ENCODE peak calls at places on chromosomes 3 and 15, in five cellular contexts. Z, O, I, M and W are unnamed samples.

GRCh38 chr3:182710557-182711157 is 82.6 kb upstream of the ATP11B start:
- DNase-seq in Z (peak), O (no peak), M (no peak), I (no peak), W (no peak)

GRCh38 chr15:99578809-99579208 is 13.0 kb downstream of the MEF2A start:
- DNase-seq in Z (no peak), I (no peak), M (no peak), O (no peak), W (no peak)

GRCh38 chr3:141828487-141829284 is 47.8 kb upstream of the ATP1B3 start:
- DNase-seq in M (no peak), Z (no peak), I (peak), O (peak), W (peak)

GRCh38 chr3:111809196-111809595 is 49.9 kb upstream of the PHLDB2 start:
- DNase-seq in I (no peak), O (no peak), Z (peak), M (no peak), W (no peak)

GRCh38 chr3:11464356-11464755 is 179.4 kb downstream of the VGLL4 start:
- DNase-seq in O (no peak), M (no peak), Z (no peak), I (no peak), W (no peak)

GRCh38 chr15:47473857-47474256 is 243.4 kb upstream of the SEMA6D start:
- DNase-seq in M (peak), O (peak), Z (no peak), I (no peak), W (no peak)

GRCh38 chr3:56928379-56929068 is 126.8 kb upstream of the ARHGEF3 start:
- DNase-seq in M (no peak), I (no peak), Z (peak), O (no peak), W (no peak)

GRCh38 chr3:178246004-178246403 is 290.2 kb upstream of the KCNMB2 start:
- DNase-seq in M (no peak), O (no peak), I (no peak), Z (no peak), W (no peak)

GRCh38 chr15:77527831-77528231 is 104.9 kb downstream of the LINGO1 start:
- DNase-seq in I (no peak), O (no peak), M (peak), Z (no peak), W (no peak)

GRCh38 chr3:194080473-194080872 is 55.5 kb upstream of the HES1 start:
- DNase-seq in I (peak), Z (no peak), M (no peak), O (no peak), W (peak)

GRCh38 chr3:18189651-18190050 is 235.5 kb downstream of the SATB1 start:
- DNase-seq in O (no peak), Z (no peak), M (no peak), I (no peak), W (no peak)

GRCh38 chr3:126711361-126711760 is 7.3 kb downstream of the CHCHD6 start:
- DNase-seq in I (no peak), Z (no peak), M (no peak), O (no peak), W (no peak)

GRCh38 chr3:127772273-127772672 is 50.0 kb downstream of the MGLL start:
- DNase-seq in Z (no peak), O (no peak), M (no peak), I (no peak), W (no peak)

GRCh38 chr15:43277901-43278300 is 11.2 kb upstream of the TGM5 start:
- DNase-seq in Z (no peak), I (no peak), O (no peak), M (no peak), W (no peak)

GRCh38 chr3:35761311-35761710 is 122.0 kb downstream of the ARPP21 start:
- DNase-seq in Z (no peak), M (no peak), O (no peak), I (no peak), W (no peak)

GRCh38 chr15:72168131-72168825 is 29.3 kb downstream of the GRAMD2A start:
- DNase-seq in I (no peak), Z (no peak), M (no peak), O (no peak), W (peak)

GRCh38 chr3:126179825-126180476 is 435 bp downstream of the ALDH1L1 start:
- DNase-seq in M (peak), Z (peak), O (peak), I (no peak), W (no peak)

GRCh38 chr15:99365232-99365631 is 114.0 kb downstream of the LRRC28 start:
- DNase-seq in M (no peak), I (no peak), Z (no peak), O (no peak), W (no peak)

GRCh38 chr3:160618363-160618762 is 53.0 kb upstream of the KPNA4 start:
- DNase-seq in Z (no peak), M (no peak), O (peak), I (no peak), W (peak)

GRCh38 chr3:177538064-177538742 is 340.9 kb upstream of the TBL1XR1 start:
- DNase-seq in I (no peak), Z (no peak), O (no peak), M (peak), W (no peak)

GRCh38 chr15:70726753-70727152 is 36.6 kb downstream of the UACA start:
- DNase-seq in M (no peak), I (no peak), Z (no peak), O (no peak), W (no peak)

GRCh38 chr3:49600781-49601180 is 46.5 kb downstream of the BSN start:
- DNase-seq in O (no peak), Z (no peak), I (peak), M (no peak), W (no peak)

GRCh38 chr3:192246847-192247520 is 480.4 kb downstream of the FGF12 start:
- DNase-seq in O (no peak), M (no peak), Z (no peak), I (no peak), W (no peak)

GRCh38 chr3:140341817-140342403 is 336.0 kb upstream of the TRIM42 start:
- DNase-seq in I (no peak), Z (no peak), O (no peak), M (no peak), W (no peak)

GRCh38 chr3:168047190-168047795 is 48.4 kb downstream of the GOLIM4 start:
- DNase-seq in I (no peak), M (no peak), O (no peak), Z (peak), W (no peak)

GRCh38 chr3:185328324-185329004 is 34.5 kb upstream of the MAP3K13 start:
- DNase-seq in Z (peak), M (no peak), I (peak), O (peak), W (peak)

GRCh38 chr15:81752149-81752942 is 293.5 kb downstream of the MEX3B start:
- DNase-seq in Z (no peak), M (peak), O (peak), I (peak), W (peak)

GRCh38 chr15:68791431-68792283 is 29.0 kb downstream of the ANP32A start:
- DNase-seq in I (no peak), O (no peak), Z (no peak), M (no peak), W (no peak)

GRCh38 chr3:183653209-183654064 is 18.0 kb downstream of the KLHL24 start:
- DNase-seq in Z (no peak), I (no peak), O (no peak), M (no peak), W (no peak)

GRCh38 chr15:91118796-91119590 is 18.9 kb downstream of the SV2B start:
- DNase-seq in Z (no peak), I (no peak), O (no peak), M (no peak), W (no peak)

GRCh38 chr15:57440167-57440566 is 63.9 kb downstream of the CGNL1 start:
- DNase-seq in I (no peak), M (no peak), O (no peak), Z (no peak), W (no peak)

GRCh38 chr3:39107874-39108308 is 411 bp downstream of the TTC21A start:
- DNase-seq in O (no peak), M (no peak), Z (no peak), I (no peak), W (no peak)

GRCh38 chr3:149970716-149971402 is at the start of gene PFN2:
- DNase-seq in O (peak), M (peak), Z (peak), I (peak), W (peak)

GRCh38 chr3:134291300-134292254 is 40.9 kb upstream of the RYK start:
- DNase-seq in O (peak), I (peak), M (peak), Z (no peak), W (no peak)

GRCh38 chr3:124033360-124034015 is 41.6 kb upstream of the ROPN1 start:
- DNase-seq in Z (no peak), M (peak), I (no peak), O (peak), W (no peak)

GRCh38 chr3:136750922-136751258 is 1.3 kb downstream of the STAG1 start:
- DNase-seq in I (no peak), Z (no peak), O (no peak), M (no peak), W (no peak)

GRCh38 chr3:54632281-54632665 is 295.6 kb downstream of the LRTM1 start:
- DNase-seq in I (no peak), O (no peak), M (no peak), Z (no peak), W (no peak)

GRCh38 chr3:15319575-15319974 is 12.8 kb downstream of the SH3BP5 start:
- DNase-seq in Z (no peak), I (peak), O (no peak), M (peak), W (no peak)

GRCh38 chr15:92886815-92887214 is 13.3 kb upstream of the CHD2 start:
- DNase-seq in O (no peak), Z (no peak), M (no peak), I (no peak), W (no peak)

GRCh38 chr15:92884459-92884812 is 15.7 kb upstream of the CHD2 start:
- DNase-seq in Z (no peak), M (no peak), I (no peak), O (no peak), W (no peak)

GRCh38 chr15:92886229-92886628 is 13.9 kb upstream of the CHD2 start:
- DNase-seq in O (no peak), M (no peak), I (no peak), Z (no peak), W (no peak)

GRCh38 chr15:92883643-92884458 is 16.3 kb upstream of the CHD2 start:
- DNase-seq in I (no peak), M (no peak), O (no peak), Z (no peak), W (no peak)

GRCh38 chr15:92884813-92885461 is 15.2 kb upstream of the CHD2 start:
- DNase-seq in I (no peak), O (no peak), Z (no peak), M (no peak), W (no peak)
- H3K27ac ChIP-seq in I (peak), O (peak), Z (peak), M (peak), W (peak)

GRCh38 chr3:42801784-42802183 is 2.5 kb downstream of the HIGD1A start:
- DNase-seq in O (no peak), Z (no peak), I (no peak), M (no peak), W (no peak)

GRCh38 chr3:42803800-42804112 is 534 bp downstream of the HIGD1A start:
- DNase-seq in O (peak), Z (peak), M (peak), I (peak), W (peak)

GRCh38 chr3:42804831-42805821 is 836 bp upstream of the HIGD1A start:
- DNase-seq in O (peak), M (peak), Z (peak), I (peak), W (peak)

GRCh38 chr3:42804113-42804830 is at the start of gene HIGD1A:
- DNase-seq in M (peak), Z (peak), O (peak), I (peak), W (peak)

DNA sequence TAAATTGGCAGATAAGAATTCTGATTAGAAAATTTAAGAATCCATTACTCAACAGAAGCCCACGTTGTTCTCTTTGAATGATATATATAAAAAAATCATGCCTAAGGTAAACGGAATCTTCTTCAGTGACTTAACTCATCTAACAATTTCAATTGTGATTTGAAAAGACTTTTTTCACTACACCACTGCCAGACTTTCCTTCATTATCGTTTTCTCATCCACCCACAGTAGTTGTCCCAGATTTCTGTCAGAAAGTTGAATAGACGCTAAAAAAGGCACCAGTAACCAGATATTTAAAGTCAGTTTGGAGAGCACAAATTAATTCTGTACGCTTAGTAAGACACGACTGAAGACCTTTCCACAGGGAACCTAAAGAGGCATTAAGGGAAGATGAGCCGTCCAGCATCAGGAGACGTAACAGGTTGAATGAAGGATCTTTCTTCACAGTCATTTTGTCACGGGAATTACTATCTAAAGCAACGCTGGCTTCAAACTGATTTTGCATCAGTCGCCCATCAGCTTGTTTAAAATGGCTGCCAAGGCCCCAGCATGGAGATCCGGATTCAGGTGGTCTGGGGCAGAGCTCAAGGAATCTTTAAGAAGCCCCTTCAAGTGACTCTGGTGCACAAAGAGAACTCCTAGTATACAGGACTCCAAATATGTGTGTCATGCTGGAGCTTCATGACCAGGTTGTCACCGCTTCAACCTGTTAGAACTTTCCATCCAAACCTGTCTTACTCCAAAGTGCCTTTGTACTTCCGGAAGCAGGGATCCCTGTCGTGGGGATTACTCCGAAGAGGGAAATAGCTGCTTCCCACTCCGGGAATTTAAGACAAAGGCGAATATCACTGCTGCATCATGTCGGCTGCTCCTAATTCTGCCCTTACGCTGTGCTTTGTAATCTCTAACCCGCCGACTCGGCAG is 1.2 kb downstream of the HIGD1A start:
- DNase-seq in Z (peak), O (peak), I (no peak), M (no peak), W (no peak)
- TF ChIP-seq POLR2A in Z (peak), O (no peak), I (no peak), M (no peak), W (no peak)

GRCh38 chr3:197753263-197753662 is 3.6 kb downstream of the FYTTD1 start:
- DNase-seq in Z (no peak), M (no peak), I (no peak), O (no peak), W (no peak)
- H3K27ac ChIP-seq in Z (no peak), M (no peak), I (no peak), O (no peak), W (no peak)

GRCh38 chr3:53254810-53255359 is 937 bp downstream of the TKT start:
- DNase-seq in I (peak), Z (no peak), O (peak), M (peak), W (peak)
- TF ChIP-seq POLR2A in I (no peak), Z (no peak), O (peak), M (no peak), W (no peak)

GRCh38 chr15:44735482-44736260 is 657 bp upstream of the TRIM69 start:
- DNase-seq in Z (no peak), O (no peak), M (peak), I (peak), W (no peak)
- H3K27ac ChIP-seq in Z (no peak), O (peak), M (peak), I (peak), W (peak)

GRCh38 chr15:88913017-88913849 is at the start of gene MFGE8:
- DNase-seq in Z (peak), I (peak), O (peak), M (peak), W (peak)
- TF ChIP-seq POLR2A in Z (no peak), I (peak), O (peak), M (peak), W (no peak)

GRCh38 chr3:119276657-119277056 is 17.5 kb upstream of the ARHGAP31 start:
- DNase-seq in I (no peak), M (no peak), Z (no peak), O (no peak), W (no peak)

GRCh38 chr3:119279844-119280243 is 14.3 kb upstream of the ARHGAP31 start:
- DNase-seq in O (no peak), Z (no peak), M (no peak), I (no peak), W (no peak)

DNA sequence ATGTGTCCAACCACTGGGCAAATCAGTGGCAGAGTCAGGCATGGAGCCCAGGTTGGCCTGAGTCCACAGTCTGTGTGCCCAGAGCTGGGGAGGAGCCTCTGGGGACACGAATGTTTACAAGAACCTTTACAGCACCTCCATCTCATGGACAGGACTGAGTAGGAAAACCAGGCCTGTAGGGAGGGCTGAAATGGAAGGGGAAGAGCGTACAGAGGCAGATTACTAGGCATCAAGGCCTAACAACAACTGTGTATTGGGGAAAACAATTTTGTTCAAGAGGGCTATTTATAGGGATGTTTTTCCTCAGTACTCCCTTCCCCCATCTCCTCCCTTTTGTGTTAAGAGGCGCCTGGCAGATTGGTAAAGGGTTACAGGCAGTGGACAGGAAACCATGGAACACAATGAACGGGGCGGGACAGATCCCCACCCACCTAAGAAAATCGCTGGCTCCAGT is 15.1 kb upstream of the ARHGAP31 start:
- DNase-seq in O (peak), Z (no peak), M (peak), I (no peak), W (peak)
- H3K27ac ChIP-seq in O (no peak), Z (no peak), M (no peak), I (peak), W (peak)

DNA sequence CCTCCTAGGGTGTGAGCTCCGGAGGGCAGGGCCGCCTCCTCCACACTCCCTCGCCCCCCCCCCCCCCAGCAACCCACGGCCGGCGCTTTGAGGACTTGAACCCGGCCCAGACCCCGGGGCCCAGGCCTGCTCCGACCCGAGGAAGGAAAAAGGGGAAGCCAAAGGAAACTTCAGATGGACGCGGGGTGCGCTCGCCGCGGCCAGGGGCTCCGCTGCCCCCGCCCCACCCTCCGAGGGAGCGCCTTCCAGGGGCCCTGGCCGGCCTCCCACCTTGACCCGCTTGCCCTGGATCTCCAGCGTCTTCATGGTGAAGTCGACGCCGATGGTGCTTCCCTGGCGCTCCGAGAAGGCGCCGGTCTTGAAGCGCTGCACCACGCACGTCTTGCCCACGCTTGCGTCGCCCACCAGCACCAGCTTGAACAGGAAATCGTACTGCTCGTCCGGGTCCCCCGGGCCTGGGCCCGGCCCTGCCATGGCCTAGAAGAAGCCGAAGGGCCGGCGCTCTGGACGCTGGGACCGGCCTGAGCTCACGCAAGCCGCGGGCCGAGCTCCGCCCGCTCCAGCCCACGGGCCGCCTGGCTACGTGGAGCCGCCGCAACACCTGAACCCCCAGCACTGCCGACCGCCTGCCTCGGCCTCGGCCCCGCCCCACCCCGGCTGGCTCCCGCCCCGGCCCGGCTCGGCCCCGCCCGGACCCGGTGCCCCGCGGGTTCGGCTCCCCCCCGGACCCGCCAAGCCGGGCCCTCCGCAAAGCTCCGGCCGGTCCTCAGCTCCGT is 400 bp downstream of the RAB43 start:
- DNase-seq in I (peak), M (no peak), O (no peak), Z (no peak), W (peak)
- TF ChIP-seq POLR2A in I (peak), M (no peak), O (no peak), Z (peak), W (no peak)

DNA sequence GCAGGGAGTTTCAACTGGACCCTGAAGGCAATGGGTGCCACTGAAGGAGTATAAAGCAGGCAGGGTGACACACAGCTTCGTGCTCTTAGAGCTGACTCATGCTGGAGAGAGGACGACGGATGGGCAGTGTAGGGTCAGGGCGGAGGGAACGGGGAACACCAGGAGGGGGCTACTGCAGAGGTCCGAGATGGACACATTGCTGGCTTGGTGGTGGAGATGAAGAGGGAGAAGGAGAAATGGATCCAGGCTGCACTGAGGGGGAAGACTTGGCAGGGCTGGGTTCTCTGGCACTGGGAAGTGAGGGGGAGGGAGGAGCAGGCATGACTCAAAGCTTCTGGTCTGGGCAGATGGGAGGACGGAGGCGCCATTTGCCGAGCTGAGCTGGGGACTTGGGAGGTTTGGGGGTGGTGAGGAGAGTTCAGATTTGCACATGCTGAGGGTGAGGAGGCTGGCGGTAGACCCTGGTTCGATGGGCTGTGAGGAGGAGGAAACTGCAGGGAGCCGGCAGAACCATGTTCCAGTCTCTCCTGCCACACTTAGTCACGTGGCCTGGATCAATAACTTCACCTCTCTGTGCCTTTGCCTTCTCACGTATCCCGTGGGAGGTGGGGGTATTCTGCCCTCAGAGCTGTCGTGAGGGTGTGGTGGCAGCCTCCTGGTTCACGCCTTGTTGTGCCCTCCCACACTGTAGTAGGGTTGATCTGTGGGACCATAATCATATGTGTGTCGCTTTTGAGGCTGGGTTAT is 4.6 kb upstream of the KCTD6 start:
- DNase-seq in O (peak), M (no peak), Z (no peak), I (no peak), W (no peak)
- H3K27ac ChIP-seq in O (no peak), M (no peak), Z (no peak), I (no peak), W (no peak)